ENCODE peak calls at places on chromosomes 16 and 17, in ten cellular contexts. L is CD8-positive, alpha-beta T cell; J is uterus; E is left ventricle myocardium inferior; F is SK-N-SH; M is heart right ventricle; V is astrocyte of the cerebellum; C is bronchial epithelial cell; G is choroid plexus epithelial cell; O is spleen. T is an unnamed sample.

GRCh38 chr16:30511509-30511908 is 14.9 kb downstream of the ZNF768 start:
- DNase-seq in L (no peak), J (no peak), E (no peak), F (no peak), M (no peak), V (no peak), C (no peak), G (no peak), O (no peak), T (no peak)

GRCh38 chr16:80899804-80900592 is 95.6 kb upstream of the CDYL2 start:
- DNase-seq in L (no peak), J (peak), E (peak), F (peak), M (peak), V (peak), C (peak), G (peak), O (no peak), T (peak)

GRCh38 chr17:16915752-16916556 is 56.0 kb downstream of the TNFRSF13B start:
- DNase-seq in L (no peak), J (no peak), E (peak), F (peak), M (no peak), V (no peak), C (peak), G (peak), O (peak), T (peak)

GRCh38 chr17:46942441-46943217 is 19.7 kb downstream of the GOSR2 start:
- DNase-seq in L (peak), J (peak), E (peak), F (peak), M (peak), V (peak), C (peak), G (peak), O (no peak), T (peak)

GRCh38 chr17:60151355-60151754 is 1.6 kb downstream of the CA4 start:
- DNase-seq in L (no peak), J (no peak), E (no peak), F (no peak), M (no peak), V (no peak), C (no peak), G (no peak), O (no peak), T (peak)

GRCh38 chr16:19785512-19786130 is 67.5 kb downstream of the IQCK start:
- DNase-seq in L (no peak), J (no peak), E (no peak), F (no peak), M (no peak), V (peak), C (no peak), G (peak), O (no peak), T (no peak)

GRCh38 chr17:56297142-56297541 is 143.9 kb downstream of the ANKFN1 start:
- DNase-seq in L (no peak), J (no peak), E (no peak), F (no peak), M (no peak), V (peak), C (no peak), G (peak), O (no peak), T (no peak)

GRCh38 chr16:7381671-7382070 is 49.0 kb downstream of the RBFOX1 start:
- DNase-seq in L (no peak), J (no peak), E (no peak), F (no peak), M (no peak), V (no peak), C (no peak), G (no peak), O (no peak), T (no peak)

GRCh38 chr17:67829331-67829730 is 4.0 kb downstream of the BPTF start:
- DNase-seq in L (peak), J (no peak), E (no peak), F (no peak), M (no peak), V (no peak), C (peak), G (no peak), O (no peak), T (peak)

GRCh38 chr17:60094754-60095153 is 16.0 kb upstream of the HEATR6 start:
- DNase-seq in L (no peak), J (no peak), E (no peak), F (no peak), M (no peak), V (no peak), C (no peak), G (no peak), O (no peak), T (no peak)

GRCh38 chr16:15676506-15676905 is 26.5 kb downstream of the NDE1 start:
- DNase-seq in L (no peak), J (no peak), E (no peak), F (no peak), M (no peak), V (no peak), C (no peak), G (no peak), O (no peak), T (no peak)

GRCh38 chr16:15677447-15677846 is 27.4 kb downstream of the NDE1 start:
- DNase-seq in L (no peak), J (no peak), E (no peak), F (no peak), M (no peak), V (no peak), C (no peak), G (no peak), O (no peak), T (no peak)

GRCh38 chr16:15686287-15686686 is 36.2 kb downstream of the NDE1 start:
- DNase-seq in L (no peak), J (no peak), E (no peak), F (no peak), M (no peak), V (no peak), C (no peak), G (no peak), O (no peak), T (no peak)

DNA sequence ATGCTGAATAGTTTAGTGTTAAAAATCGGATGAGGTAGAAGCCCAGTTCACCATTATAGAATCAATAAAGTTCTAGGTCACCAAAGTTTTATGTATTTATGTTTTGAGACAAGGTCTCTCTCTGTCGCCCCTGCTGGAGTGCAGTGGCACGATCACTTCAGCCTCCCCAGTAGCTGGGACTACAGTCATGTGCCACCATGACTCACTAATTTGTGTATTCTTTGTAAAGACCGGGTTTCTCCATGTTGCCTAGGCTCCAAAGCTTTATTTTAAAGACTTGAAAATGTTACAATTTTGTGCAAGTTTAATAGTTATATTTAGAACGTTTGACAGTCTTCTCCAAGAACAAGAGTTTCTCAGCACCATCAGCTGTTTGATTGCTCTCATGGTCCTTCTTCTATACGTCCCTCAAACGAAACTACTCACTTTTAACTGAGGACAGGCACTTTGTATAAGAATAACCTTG is 32.1 kb downstream of the NDE1 start:
- DNase-seq in L (no peak), J (no peak), E (no peak), F (no peak), M (no peak), V (peak), C (peak), G (peak), O (no peak), T (peak)
- TF ChIP-seq CTCF in L (peak), J (no peak), E (peak), F (peak), M (peak), V (peak), C (peak), G (peak), O (no peak), T (peak)

DNA sequence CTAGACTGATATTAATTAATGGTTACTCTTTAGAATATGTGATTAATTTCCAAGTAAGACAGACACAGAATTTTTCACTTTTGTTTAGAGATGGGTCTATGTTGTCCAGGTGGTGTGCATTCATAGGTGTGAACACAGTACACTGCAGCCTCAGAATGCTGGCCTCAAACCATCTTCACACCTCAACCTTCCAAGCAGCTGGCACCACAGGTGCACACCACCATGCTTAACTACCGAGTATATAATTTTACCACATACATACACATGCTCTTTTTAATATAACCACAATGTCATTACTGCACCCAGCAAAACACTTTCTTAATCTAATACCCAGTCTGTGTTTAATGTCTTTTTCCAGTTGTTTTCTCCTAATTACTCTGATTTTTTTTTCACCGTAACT is 23.9 kb downstream of the N4BP1 start:
- DNase-seq in L (no peak), J (no peak), E (no peak), F (no peak), M (no peak), V (no peak), C (no peak), G (no peak), O (no peak), T (no peak)
- H3K4me3 ChIP-seq in L (no peak), J (no peak), E (no peak), F (no peak), M (no peak), V (no peak), C (no peak), G (no peak), O (no peak), T (no peak)

GRCh38 chr17:61412860-61413653 is 13.4 kb downstream of the TBX2 start:
- DNase-seq in L (no peak), J (no peak), E (no peak), F (peak), M (peak), V (no peak), C (no peak), G (no peak), O (no peak), T (no peak)

GRCh38 chr17:61410100-61410551 is 10.5 kb downstream of the TBX2 start:
- DNase-seq in L (no peak), J (peak), E (no peak), F (peak), M (peak), V (no peak), C (no peak), G (no peak), O (peak), T (no peak)

GRCh38 chr17:61411944-61412859 is 12.6 kb downstream of the TBX2 start:
- DNase-seq in L (peak), J (peak), E (peak), F (peak), M (peak), V (peak), C (peak), G (peak), O (peak), T (peak)

GRCh38 chr17:61410555-61411089 is 11.0 kb downstream of the TBX2 start:
- DNase-seq in L (peak), J (peak), E (peak), F (peak), M (peak), V (no peak), C (no peak), G (peak), O (peak), T (peak)

GRCh38 chr17:61411114-61411943 is 11.7 kb downstream of the TBX2 start:
- DNase-seq in L (no peak), J (peak), E (no peak), F (peak), M (peak), V (no peak), C (peak), G (peak), O (peak), T (peak)
- TF ChIP-seq CTCF in L (peak), J (no peak), E (no peak), F (peak), M (peak), V (peak), C (peak), G (peak), O (peak), T (no peak)

DNA sequence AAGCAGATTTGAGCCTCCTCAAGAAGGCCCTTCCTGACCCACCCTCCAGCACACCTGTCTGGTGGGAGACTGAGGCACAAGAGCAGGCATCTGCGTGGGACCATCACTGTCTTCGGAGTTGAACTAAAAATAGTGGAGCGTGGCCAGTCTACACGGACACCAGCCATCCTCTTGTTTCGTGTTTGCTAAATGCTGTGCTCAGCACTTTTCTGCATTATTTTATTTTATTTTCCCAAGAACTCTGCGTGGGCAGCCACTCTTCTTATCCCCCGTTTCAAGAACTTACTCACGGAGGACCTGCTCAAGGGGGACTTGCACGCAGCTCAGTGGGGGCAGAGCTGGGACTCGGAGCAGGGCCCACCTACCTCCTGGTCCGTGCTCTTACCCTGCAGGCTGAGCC is 60.8 kb downstream of the SOCS3 start:
- DNase-seq in L (no peak), J (no peak), E (no peak), F (no peak), M (no peak), V (no peak), C (no peak), G (no peak), O (no peak), T (no peak)
- H3K4me3 ChIP-seq in L (no peak), J (no peak), E (no peak), F (no peak), M (no peak), V (no peak), C (no peak), G (no peak), O (no peak), T (no peak)

GRCh38 chr17:42723636-42724035 is 21.2 kb downstream of the EZH1 start:
- DNase-seq in L (no peak), J (no peak), E (no peak), F (no peak), M (no peak), V (no peak), C (no peak), G (no peak), O (no peak), T (no peak)
- TF ChIP-seq CTCF in L (no peak), J (no peak), E (no peak), F (no peak), M (no peak), V (no peak), C (no peak), G (no peak), O (no peak), T (no peak)

GRCh38 chr16:68519225-68519745 is 19.8 kb upstream of the ZFP90 start:
- DNase-seq in L (no peak), J (no peak), E (no peak), F (no peak), M (no peak), V (no peak), C (no peak), G (no peak), O (peak), T (no peak)

GRCh38 chr16:68517606-68518161 is 21.4 kb upstream of the ZFP90 start:
- DNase-seq in L (no peak), J (no peak), E (no peak), F (no peak), M (no peak), V (no peak), C (no peak), G (no peak), O (peak), T (no peak)

GRCh38 chr16:68526143-68526781 is 12.8 kb upstream of the ZFP90 start:
- DNase-seq in L (no peak), J (no peak), E (no peak), F (no peak), M (no peak), V (no peak), C (no peak), G (no peak), O (no peak), T (no peak)

GRCh38 chr16:68524069-68524820 is 14.8 kb upstream of the ZFP90 start:
- DNase-seq in L (no peak), J (no peak), E (no peak), F (no peak), M (no peak), V (no peak), C (no peak), G (no peak), O (peak), T (no peak)

GRCh38 chr16:68520649-68521086 is 18.4 kb upstream of the ZFP90 start:
- DNase-seq in L (peak), J (peak), E (peak), F (peak), M (peak), V (peak), C (peak), G (peak), O (peak), T (peak)
- H3K4me3 ChIP-seq in L (peak), J (peak), E (peak), F (peak), M (peak), V (peak), C (no peak), G (peak), O (no peak), T (peak)

DNA sequence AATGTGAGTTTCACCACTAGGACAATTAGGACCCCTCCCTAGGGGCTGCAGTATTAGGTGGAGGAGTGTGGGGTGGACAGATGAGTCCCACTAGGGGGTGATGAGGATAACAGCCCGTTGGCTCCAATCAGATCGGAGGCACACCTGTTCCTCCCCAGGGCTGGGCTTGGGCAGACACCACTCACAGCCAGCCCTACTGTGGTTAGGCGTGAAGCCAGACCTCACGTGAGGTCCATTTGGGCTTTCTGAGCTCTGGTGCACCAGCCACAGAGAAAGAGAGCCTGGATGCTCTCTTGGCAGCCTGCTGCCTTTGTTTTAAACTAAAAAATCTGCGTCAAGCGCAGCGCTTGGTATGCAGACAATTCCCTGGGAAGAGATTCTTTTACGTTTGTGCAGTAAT is 167.5 kb upstream of the WSCD1 start:
- DNase-seq in L (no peak), J (no peak), E (no peak), F (no peak), M (no peak), V (no peak), C (no peak), G (no peak), O (no peak), T (no peak)
- TF ChIP-seq CTCF in L (no peak), J (no peak), E (no peak), F (no peak), M (no peak), V (no peak), C (no peak), G (no peak), O (no peak), T (no peak)

T was measured in epithelial cell of esophagus.